ENCODE peak calls at places on chromosomes 5 and 9, in five cellular contexts. I, P, M, X and S are unnamed samples.

GRCh38 chr9:70494221-70494620 is 79.8 kb upstream of the KLF9 start:
- DNase-seq in M (no peak), X (no peak), I (no peak), P (no peak), S (no peak)

GRCh38 chr5:80408475-80408875 is 611 bp downstream of the ZFYVE16 start:
- DNase-seq in X (no peak), I (peak), M (peak), P (no peak), S (peak)

GRCh38 chr5:178283520-178283919 is 50.9 kb upstream of the PHYKPL start:
- DNase-seq in X (no peak), P (no peak), M (no peak), I (no peak), S (no peak)

GRCh38 chr5:113433862-113434612 is 752 bp downstream of the TSSK1B start:
- DNase-seq in I (no peak), X (no peak), M (no peak), P (no peak), S (no peak)

GRCh38 chr9:33851301-33851700 is 34.3 kb downstream of the UBE2R2 start:
- DNase-seq in M (no peak), P (no peak), I (no peak), X (no peak), S (no peak)

GRCh38 chr5:88829053-88829452 is 53.9 kb downstream of the MEF2C start:
- DNase-seq in I (peak), M (no peak), P (no peak), X (no peak), S (no peak)

GRCh38 chr5:138083702-138084101 is at the start of gene WNT8A:
- DNase-seq in I (no peak), X (no peak), M (no peak), P (no peak), S (no peak)

GRCh38 chr5:93385665-93386064 is 195.4 kb downstream of the NR2F1-AS1 start:
- DNase-seq in X (peak), I (no peak), P (no peak), M (no peak), S (no peak)

GRCh38 chr5:170159101-170159698 is 53.5 kb downstream of the FOXI1 start:
- DNase-seq in I (peak), X (no peak), M (no peak), P (no peak), S (no peak)

GRCh38 chr5:93580387-93581100 is 475 bp downstream of the NR2F1-AS1 start:
- DNase-seq in P (no peak), I (no peak), M (no peak), X (no peak), S (no peak)

GRCh38 chr5:150021491-150022162 is 21.1 kb downstream of the HMGXB3 start:
- DNase-seq in I (peak), X (no peak), P (no peak), M (no peak), S (no peak)

GRCh38 chr5:145484195-145484594 is 350.9 kb downstream of the PRELID2 start:
- DNase-seq in X (peak), P (no peak), I (peak), M (no peak), S (no peak)

GRCh38 chr5:73935719-73936118 is 309.7 kb downstream of the ARHGEF28 start:
- DNase-seq in P (no peak), M (no peak), X (no peak), I (no peak), S (no peak)

GRCh38 chr5:134005415-134006118 is 792 bp upstream of the VDAC1 start:
- DNase-seq in I (no peak), X (no peak), P (no peak), M (no peak), S (no peak)

GRCh38 chr9:33290247-33290993 is at the start of gene NFX1:
- DNase-seq in X (peak), P (peak), M (peak), I (peak), S (peak)

GRCh38 chr9:121156263-121156731 is 45.4 kb downstream of the RAB14 start:
- DNase-seq in X (peak), P (peak), I (peak), M (no peak), S (no peak)

GRCh38 chr5:176844706-176845391 is 34.5 kb downstream of the UNC5A start:
- DNase-seq in M (no peak), I (peak), X (no peak), P (no peak), S (no peak)

GRCh38 chr5:56651893-56652292 is 163.5 kb upstream of the MAP3K1 start:
- DNase-seq in I (no peak), P (no peak), X (no peak), M (no peak), S (no peak)

GRCh38 chr9:75993434-75993833 is 103.0 kb downstream of the PCSK5 start:
- DNase-seq in M (no peak), I (peak), P (no peak), X (peak), S (no peak)

GRCh38 chr9:16001856-16002255 is 449.0 kb downstream of the CCDC171 start:
- DNase-seq in M (no peak), X (no peak), P (no peak), I (peak), S (no peak)

GRCh38 chr9:11414241-11414640 is 801.4 kb upstream of the PTPRD start:
- DNase-seq in M (no peak), X (no peak), P (no peak), I (no peak), S (no peak)

GRCh38 chr9:127184641-127185040 is 62.2 kb upstream of the ANGPTL2 start:
- DNase-seq in I (no peak), P (no peak), M (no peak), X (no peak), S (no peak)

GRCh38 chr9:80507611-80508010 is 935.8 kb downstream of the TLE4 start:
- DNase-seq in I (no peak), X (no peak), P (no peak), M (no peak), S (no peak)

GRCh38 chr9:69044226-69045219 is 9.0 kb downstream of the FXN start:
- DNase-seq in P (no peak), I (peak), M (no peak), X (no peak), S (no peak)

GRCh38 chr5:66406761-66407289 is 189.4 kb upstream of the MAST4 start:
- DNase-seq in I (no peak), M (no peak), P (no peak), X (no peak), S (no peak)

GRCh38 chr5:1901081-1901480 is 18.4 kb upstream of the IRX4 start:
- DNase-seq in P (no peak), I (no peak), X (no peak), M (no peak), S (no peak)

GRCh38 chr9:136459425-136459824 is 19.8 kb upstream of the INPP5E start:
- DNase-seq in M (no peak), I (no peak), P (no peak), X (no peak), S (no peak)

GRCh38 chr9:14956162-14956561 is 45.9 kb upstream of the FREM1 start:
- DNase-seq in X (no peak), I (no peak), M (no peak), P (no peak), S (no peak)

GRCh38 chr5:11197726-11198125 is 436.7 kb upstream of the DAP start:
- DNase-seq in X (no peak), I (no peak), M (no peak), P (no peak), S (no peak)

GRCh38 chr5:102891175-102891574 is 136.1 kb downstream of the PAM start:
- DNase-seq in P (peak), I (no peak), X (no peak), M (no peak), S (no peak)

GRCh38 chr9:126591083-126591482 is 22.6 kb upstream of the LMX1B start:
- DNase-seq in X (no peak), M (no peak), I (no peak), P (no peak), S (no peak)

GRCh38 chr9:12060811-12061210 is 632.4 kb upstream of the TYRP1 start:
- DNase-seq in I (no peak), X (no peak), M (no peak), P (no peak), S (no peak)

GRCh38 chr5:159052282-159053011 is 47.3 kb downstream of the EBF1 start:
- DNase-seq in I (peak), P (no peak), X (no peak), M (no peak), S (no peak)

GRCh38 chr9:133236291-133237071 is 27.4 kb upstream of the OBP2B start:
- DNase-seq in P (no peak), X (no peak), I (no peak), M (no peak), S (no peak)

GRCh38 chr5:53545744-53546143 is 14.7 kb upstream of the NDUFS4 start:
- DNase-seq in M (no peak), X (no peak), P (no peak), I (no peak), S (no peak)

GRCh38 chr9:127495884-127496555 is 44.7 kb downstream of the LRSAM1 start:
- DNase-seq in X (no peak), I (no peak), M (no peak), P (no peak), S (no peak)

GRCh38 chr9:35756275-35756742 is 2.2 kb upstream of the MSMP start:
- DNase-seq in I (no peak), P (no peak), M (peak), X (no peak), S (peak)

GRCh38 chr5:146965781-146966659 is 87.5 kb upstream of the PPP2R2B start:
- DNase-seq in P (peak), M (peak), X (peak), I (peak), S (peak)

GRCh38 chr5:179343902-179344300 is 1.4 kb downstream of the ADAMTS2 start:
- DNase-seq in M (no peak), P (no peak), I (peak), X (no peak), S (peak)

GRCh38 chr9:37408933-37409710 is 13.4 kb upstream of the GRHPR start:
- DNase-seq in M (peak), I (no peak), P (no peak), X (no peak), S (no peak)
- TF ChIP-seq CTCF in M (no peak), I (no peak), P (no peak), X (no peak), S (no peak)

GRCh38 chr5:103943243-103943642 is 380.7 kb upstream of the NUDT12 start:
- DNase-seq in P (no peak), M (no peak), I (no peak), X (no peak), S (no peak)

GRCh38 chr5:103938151-103938671 is 375.6 kb upstream of the NUDT12 start:
- DNase-seq in P (no peak), X (no peak), M (no peak), I (no peak), S (no peak)

GRCh38 chr5:103941554-103941953 is 379.0 kb upstream of the NUDT12 start:
- DNase-seq in X (no peak), P (no peak), I (no peak), M (no peak), S (no peak)

GRCh38 chr5:103942587-103943186 is 380.1 kb upstream of the NUDT12 start:
- DNase-seq in P (no peak), M (no peak), I (no peak), X (no peak), S (no peak)
- TF ChIP-seq CTCF in P (peak), M (no peak), I (peak), X (peak), S (no peak)

GRCh38 chr9:79233542-79233941 is 338.2 kb upstream of the TLE4 start:
- DNase-seq in X (no peak), I (peak), M (no peak), P (no peak), S (no peak)
- TF ChIP-seq CTCF in X (peak), I (peak), M (no peak), P (peak), S (peak)

DNA sequence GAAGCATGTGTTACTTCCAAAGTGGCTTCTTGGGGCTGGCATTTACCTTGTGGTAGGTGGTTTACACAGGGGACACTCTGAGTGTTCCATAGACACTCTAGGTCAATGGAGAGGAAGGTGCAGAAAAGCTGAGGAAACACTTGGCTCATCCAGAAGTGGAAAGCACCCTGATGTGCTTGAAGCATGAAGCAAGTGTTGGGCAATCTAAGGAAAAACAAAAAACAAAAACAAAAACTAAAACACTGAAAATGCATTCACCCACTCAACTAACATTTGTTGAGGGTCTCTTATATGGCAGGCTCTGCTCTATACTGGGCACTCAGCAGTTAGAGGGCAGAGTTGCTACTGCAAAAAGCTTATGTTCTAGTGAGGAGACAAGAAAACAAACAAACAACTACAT is 2.8 kb upstream of the ERAP2 start:
- DNase-seq in P (no peak), X (no peak), M (no peak), I (no peak), S (no peak)
- TF ChIP-seq CTCF in P (no peak), X (no peak), M (no peak), I (no peak), S (no peak)

GRCh38 chr5:154642499-154643245 is 112.5 kb upstream of the LARP1 start:
- DNase-seq in X (no peak), P (no peak), M (no peak), I (peak), S (no peak)
- TF ChIP-seq CTCF in X (peak), P (peak), M (no peak), I (peak), S (no peak)

DNA sequence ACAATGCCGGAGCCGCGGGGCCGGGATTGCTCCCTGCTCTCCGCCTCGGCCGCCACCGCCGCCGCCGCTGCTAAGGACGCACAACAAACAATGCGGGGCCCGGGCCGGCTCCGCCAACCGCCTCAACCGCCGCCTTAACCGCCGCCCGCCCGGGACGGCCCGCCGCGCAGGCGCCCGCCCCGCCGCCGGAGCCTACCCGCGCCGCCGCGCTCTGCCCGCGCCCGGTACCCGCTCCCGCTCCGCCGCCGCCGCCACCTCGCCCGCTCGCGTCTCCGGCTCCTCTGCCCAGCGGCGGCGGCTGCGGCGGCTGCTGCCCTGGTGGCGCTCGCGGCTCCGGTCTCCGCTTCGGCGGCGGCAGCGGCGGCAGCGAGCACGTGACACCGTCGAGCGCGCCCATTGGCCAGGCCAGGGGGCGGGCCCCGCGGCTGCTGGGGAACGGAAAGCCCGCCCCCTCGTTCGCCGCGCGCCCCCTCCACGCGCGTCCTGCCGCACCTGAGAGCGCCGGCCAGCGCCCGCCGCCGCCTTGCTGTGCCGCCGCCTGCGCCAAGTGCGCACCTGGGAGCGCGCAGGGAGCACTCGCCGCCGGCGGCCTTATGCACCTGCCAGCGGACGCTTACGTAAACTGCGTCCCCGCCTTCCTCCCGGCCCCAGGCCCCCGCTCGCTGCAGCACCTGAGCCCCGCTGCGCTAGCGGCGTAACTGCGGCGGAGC is at the start of gene STRBP:
- DNase-seq in M (peak), X (peak), I (peak), P (peak), S (peak)
- TF ChIP-seq CTCF in M (no peak), X (no peak), I (no peak), P (no peak), S (no peak)